ENCODE peak calls at places on chromosome 10, in ten cellular contexts. One of them, this sample, is unnamed.
A peak's percentile ranks its signal among the peaks of the same experiment; 100 is the strongest.

GRCh38 chr10:71243756-71244637 is 31.6 kb downstream of the UNC5B start:
- DNase-seq in AG09309: no peak
- DNase-seq in RWPE1: peak; percentile 95
- DNase-seq in cardiac muscle cell: no peak
- DNase-seq in A549: no peak
- DNase-seq in dorsolateral prefrontal cortex: no peak
- DNase-seq in upper lobe of right lung: no peak
- DNase-seq in ascending aorta: no peak
- DNase-seq in chondrocyte: peak; percentile 58
- DNase-seq in WERI-Rb-1: no peak
- DNase-seq in this sample: no peak

GRCh38 chr10:4074559-4075407 is 289.8 kb upstream of the KLF6 start:
- DNase-seq in WERI-Rb-1: no peak
- DNase-seq in A549: no peak
- DNase-seq in chondrocyte: no peak
- DNase-seq in RWPE1: peak; percentile 18
- DNase-seq in ascending aorta: no peak
- DNase-seq in AG09309: no peak
- DNase-seq in cardiac muscle cell: peak; percentile 44
- DNase-seq in upper lobe of right lung: no peak
- DNase-seq in dorsolateral prefrontal cortex: no peak
- DNase-seq in this sample: no peak

GRCh38 chr10:60032723-60033122 is 126.4 kb upstream of the CCDC6 start:
- DNase-seq in upper lobe of right lung: no peak
- DNase-seq in RWPE1: peak; percentile 66
- DNase-seq in chondrocyte: no peak
- DNase-seq in WERI-Rb-1: peak; percentile 53
- DNase-seq in A549: peak; percentile 35
- DNase-seq in dorsolateral prefrontal cortex: no peak
- DNase-seq in AG09309: peak; percentile 27
- DNase-seq in cardiac muscle cell: peak; percentile 73
- DNase-seq in ascending aorta: peak; percentile 75
- DNase-seq in this sample: peak; percentile 78

GRCh38 chr10:132548106-132548823 is 10.7 kb downstream of the INPP5A start:
- DNase-seq in upper lobe of right lung: peak; percentile 60
- DNase-seq in WERI-Rb-1: no peak
- DNase-seq in AG09309: no peak
- DNase-seq in chondrocyte: peak; percentile 77
- DNase-seq in RWPE1: no peak
- DNase-seq in dorsolateral prefrontal cortex: no peak
- DNase-seq in ascending aorta: no peak
- DNase-seq in cardiac muscle cell: no peak
- DNase-seq in A549: no peak
- DNase-seq in this sample: no peak

GRCh38 chr10:119541459-119542356 is 811 bp downstream of the RGS10 start:
- DNase-seq in chondrocyte: no peak
- DNase-seq in dorsolateral prefrontal cortex: no peak
- DNase-seq in cardiac muscle cell: peak; percentile 15
- DNase-seq in upper lobe of right lung: peak; percentile 83
- DNase-seq in WERI-Rb-1: no peak
- DNase-seq in AG09309: no peak
- DNase-seq in ascending aorta: no peak
- DNase-seq in RWPE1: no peak
- DNase-seq in A549: no peak
- DNase-seq in this sample: no peak

GRCh38 chr10:55509168-55509567 is 708.1 kb upstream of the PCDH15 start:
- DNase-seq in dorsolateral prefrontal cortex: no peak
- DNase-seq in upper lobe of right lung: no peak
- DNase-seq in ascending aorta: no peak
- DNase-seq in AG09309: no peak
- DNase-seq in A549: no peak
- DNase-seq in cardiac muscle cell: no peak
- DNase-seq in RWPE1: no peak
- DNase-seq in WERI-Rb-1: no peak
- DNase-seq in chondrocyte: no peak
- DNase-seq in this sample: no peak

GRCh38 chr10:90916392-90917110 is 4.3 kb downstream of the ANKRD1 start:
- DNase-seq in RWPE1: no peak
- DNase-seq in cardiac muscle cell: no peak
- DNase-seq in ascending aorta: no peak
- DNase-seq in AG09309: no peak
- DNase-seq in upper lobe of right lung: no peak
- DNase-seq in chondrocyte: no peak
- DNase-seq in dorsolateral prefrontal cortex: no peak
- DNase-seq in A549: no peak
- DNase-seq in WERI-Rb-1: no peak
- DNase-seq in this sample: no peak

GRCh38 chr10:79360499-79361342 is 13.5 kb downstream of the PPIF start:
- DNase-seq in AG09309: no peak
- DNase-seq in cardiac muscle cell: no peak
- DNase-seq in WERI-Rb-1: peak; percentile 2
- DNase-seq in chondrocyte: peak; percentile 35
- DNase-seq in dorsolateral prefrontal cortex: no peak
- DNase-seq in upper lobe of right lung: no peak
- DNase-seq in RWPE1: no peak
- DNase-seq in ascending aorta: no peak
- DNase-seq in A549: no peak
- DNase-seq in this sample: no peak

GRCh38 chr10:67302701-67303100 is 376.9 kb downstream of the LRRTM3 start:
- DNase-seq in WERI-Rb-1: no peak
- DNase-seq in RWPE1: no peak
- DNase-seq in cardiac muscle cell: no peak
- DNase-seq in upper lobe of right lung: no peak
- DNase-seq in AG09309: no peak
- DNase-seq in A549: no peak
- DNase-seq in chondrocyte: no peak
- DNase-seq in dorsolateral prefrontal cortex: no peak
- DNase-seq in ascending aorta: no peak
- DNase-seq in this sample: no peak

GRCh38 chr10:103232772-103233488 is 12.8 kb upstream of the RPEL1 start:
- DNase-seq in upper lobe of right lung: no peak
- DNase-seq in ascending aorta: no peak
- DNase-seq in cardiac muscle cell: peak; percentile 83
- DNase-seq in chondrocyte: no peak
- DNase-seq in WERI-Rb-1: peak; percentile 21
- DNase-seq in AG09309: no peak
- DNase-seq in dorsolateral prefrontal cortex: no peak
- DNase-seq in RWPE1: no peak
- DNase-seq in A549: no peak
- DNase-seq in this sample: no peak

GRCh38 chr10:59907918-59908807 is 1.8 kb upstream of the CCDC6 start:
- DNase-seq in dorsolateral prefrontal cortex: peak; percentile 58
- DNase-seq in chondrocyte: no peak
- DNase-seq in WERI-Rb-1: no peak
- DNase-seq in A549: peak; percentile 65
- DNase-seq in upper lobe of right lung: no peak
- DNase-seq in ascending aorta: peak; percentile 90
- DNase-seq in AG09309: peak; percentile 52
- DNase-seq in cardiac muscle cell: peak; percentile 93
- DNase-seq in RWPE1: no peak
- DNase-seq in this sample: peak; percentile 72

GRCh38 chr10:132514841-132515521 is 22.6 kb upstream of the INPP5A start:
- DNase-seq in chondrocyte: peak; percentile 74
- DNase-seq in dorsolateral prefrontal cortex: no peak
- DNase-seq in cardiac muscle cell: no peak
- DNase-seq in RWPE1: no peak
- DNase-seq in ascending aorta: no peak
- DNase-seq in A549: no peak
- DNase-seq in AG09309: no peak
- DNase-seq in WERI-Rb-1: no peak
- DNase-seq in upper lobe of right lung: no peak
- DNase-seq in this sample: no peak

GRCh38 chr10:130159395-130159794 is 23.2 kb downstream of the GLRX3 start:
- DNase-seq in WERI-Rb-1: no peak
- DNase-seq in upper lobe of right lung: no peak
- DNase-seq in chondrocyte: no peak
- DNase-seq in AG09309: no peak
- DNase-seq in A549: no peak
- DNase-seq in cardiac muscle cell: no peak
- DNase-seq in ascending aorta: no peak
- DNase-seq in RWPE1: no peak
- DNase-seq in dorsolateral prefrontal cortex: no peak
- DNase-seq in this sample: no peak

GRCh38 chr10:130161331-130161730 is 25.1 kb downstream of the GLRX3 start:
- DNase-seq in cardiac muscle cell: no peak
- DNase-seq in upper lobe of right lung: no peak
- DNase-seq in AG09309: no peak
- DNase-seq in A549: no peak
- DNase-seq in WERI-Rb-1: no peak
- DNase-seq in chondrocyte: no peak
- DNase-seq in dorsolateral prefrontal cortex: no peak
- DNase-seq in ascending aorta: no peak
- DNase-seq in RWPE1: no peak
- DNase-seq in this sample: no peak

GRCh38 chr10:130160775-130161174 is 24.6 kb downstream of the GLRX3 start:
- DNase-seq in cardiac muscle cell: no peak
- DNase-seq in chondrocyte: no peak
- DNase-seq in RWPE1: no peak
- DNase-seq in upper lobe of right lung: no peak
- DNase-seq in ascending aorta: no peak
- DNase-seq in WERI-Rb-1: no peak
- DNase-seq in AG09309: no peak
- DNase-seq in dorsolateral prefrontal cortex: no peak
- DNase-seq in A549: no peak
- DNase-seq in this sample: no peak
- TF ChIP-seq CTCF in cardiac muscle cell: no peak
- TF ChIP-seq CTCF in chondrocyte: peak; percentile 26
- TF ChIP-seq CTCF in RWPE1: no peak
- TF ChIP-seq CTCF in upper lobe of right lung: no peak
- TF ChIP-seq CTCF in ascending aorta: no peak
- TF ChIP-seq CTCF in WERI-Rb-1: no peak
- TF ChIP-seq CTCF in AG09309: no peak
- TF ChIP-seq CTCF in dorsolateral prefrontal cortex: no peak
- TF ChIP-seq CTCF in A549: peak; percentile 7
- TF ChIP-seq CTCF in this sample: no peak

DNA sequence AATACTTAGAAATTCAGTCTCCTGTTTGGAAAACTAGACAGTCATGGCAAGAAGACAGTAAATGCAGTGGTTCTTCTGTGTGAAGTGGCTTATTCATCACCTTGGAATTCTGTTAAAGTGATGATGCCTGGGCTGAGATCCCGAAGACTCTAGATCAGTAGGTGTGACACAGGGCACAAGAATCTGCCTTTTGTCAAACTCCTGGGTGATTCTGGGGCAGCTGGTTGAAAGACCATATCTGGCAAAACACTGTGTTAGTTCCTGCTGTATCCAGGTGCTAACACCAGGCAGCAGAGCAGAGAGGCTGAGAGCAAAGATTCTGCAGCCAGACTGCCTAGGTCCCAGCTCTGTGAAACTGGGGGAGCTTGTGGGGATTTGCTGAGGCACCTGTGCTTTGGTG is 26.5 kb downstream of the MRC1 start:
- DNase-seq in RWPE1: peak; percentile 86
- DNase-seq in ascending aorta: no peak
- DNase-seq in cardiac muscle cell: peak; percentile 59
- DNase-seq in dorsolateral prefrontal cortex: no peak
- DNase-seq in AG09309: peak; percentile 64
- DNase-seq in WERI-Rb-1: no peak
- DNase-seq in A549: peak; percentile 78
- DNase-seq in chondrocyte: no peak
- DNase-seq in upper lobe of right lung: no peak
- DNase-seq in this sample: no peak
- TF ChIP-seq CTCF in RWPE1: no peak
- TF ChIP-seq CTCF in ascending aorta: no peak
- TF ChIP-seq CTCF in cardiac muscle cell: no peak
- TF ChIP-seq CTCF in dorsolateral prefrontal cortex: no peak
- TF ChIP-seq CTCF in AG09309: no peak
- TF ChIP-seq CTCF in WERI-Rb-1: no peak
- TF ChIP-seq CTCF in A549: no peak
- TF ChIP-seq CTCF in chondrocyte: no peak
- TF ChIP-seq CTCF in upper lobe of right lung: no peak
- TF ChIP-seq CTCF in this sample: no peak

GRCh38 chr10:62759599-62760175 is 44.8 kb upstream of the ADO start:
- DNase-seq in RWPE1: no peak
- DNase-seq in WERI-Rb-1: no peak
- DNase-seq in upper lobe of right lung: no peak
- DNase-seq in AG09309: no peak
- DNase-seq in dorsolateral prefrontal cortex: no peak
- DNase-seq in chondrocyte: no peak
- DNase-seq in A549: no peak
- DNase-seq in cardiac muscle cell: no peak
- DNase-seq in ascending aorta: no peak
- DNase-seq in this sample: no peak

GRCh38 chr10:62763155-62763554 is 41.4 kb upstream of the ADO start:
- DNase-seq in WERI-Rb-1: no peak
- DNase-seq in chondrocyte: no peak
- DNase-seq in upper lobe of right lung: no peak
- DNase-seq in ascending aorta: no peak
- DNase-seq in dorsolateral prefrontal cortex: no peak
- DNase-seq in A549: no peak
- DNase-seq in AG09309: no peak
- DNase-seq in cardiac muscle cell: peak; percentile 35
- DNase-seq in RWPE1: no peak
- DNase-seq in this sample: no peak

GRCh38 chr10:62755662-62756653 is 48.6 kb upstream of the ADO start:
- DNase-seq in ascending aorta: no peak
- DNase-seq in AG09309: no peak
- DNase-seq in dorsolateral prefrontal cortex: no peak
- DNase-seq in A549: no peak
- DNase-seq in chondrocyte: no peak
- DNase-seq in upper lobe of right lung: no peak
- DNase-seq in WERI-Rb-1: no peak
- DNase-seq in RWPE1: no peak
- DNase-seq in cardiac muscle cell: no peak
- DNase-seq in this sample: no peak

GRCh38 chr10:62761115-62761514 is 43.4 kb upstream of the ADO start:
- DNase-seq in upper lobe of right lung: no peak
- DNase-seq in AG09309: no peak
- DNase-seq in dorsolateral prefrontal cortex: no peak
- DNase-seq in chondrocyte: no peak
- DNase-seq in RWPE1: no peak
- DNase-seq in cardiac muscle cell: no peak
- DNase-seq in WERI-Rb-1: no peak
- DNase-seq in ascending aorta: no peak
- DNase-seq in A549: no peak
- DNase-seq in this sample: no peak

DNA sequence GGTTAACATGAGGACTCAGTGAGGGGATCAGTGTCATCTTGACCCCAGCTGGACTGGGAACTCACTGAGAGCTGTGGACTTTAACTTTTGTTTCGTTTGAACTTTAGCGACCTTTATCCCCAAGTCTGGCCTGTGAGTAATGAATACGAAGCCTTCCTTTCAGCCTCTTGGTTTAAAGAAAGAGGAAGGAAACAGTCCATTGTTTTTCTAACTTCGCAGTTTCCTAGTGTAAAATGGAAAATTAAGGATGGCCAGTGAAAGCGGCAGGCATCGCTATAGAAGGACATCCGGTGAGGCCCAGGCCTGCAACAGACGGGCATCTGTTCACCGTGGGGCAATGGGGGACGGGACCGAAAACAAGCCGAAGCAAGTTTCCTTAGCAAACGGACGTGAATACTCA is 44.1 kb upstream of the ADO start:
- DNase-seq in RWPE1: no peak
- DNase-seq in dorsolateral prefrontal cortex: no peak
- DNase-seq in ascending aorta: no peak
- DNase-seq in cardiac muscle cell: no peak
- DNase-seq in upper lobe of right lung: no peak
- DNase-seq in chondrocyte: no peak
- DNase-seq in A549: no peak
- DNase-seq in AG09309: no peak
- DNase-seq in WERI-Rb-1: no peak
- DNase-seq in this sample: no peak
- TF ChIP-seq CTCF in RWPE1: no peak
- TF ChIP-seq CTCF in dorsolateral prefrontal cortex: no peak
- TF ChIP-seq CTCF in ascending aorta: no peak
- TF ChIP-seq CTCF in cardiac muscle cell: no peak
- TF ChIP-seq CTCF in upper lobe of right lung: no peak
- TF ChIP-seq CTCF in chondrocyte: no peak
- TF ChIP-seq CTCF in A549: no peak
- TF ChIP-seq CTCF in AG09309: no peak
- TF ChIP-seq CTCF in WERI-Rb-1: no peak
- TF ChIP-seq CTCF in this sample: no peak

GRCh38 chr10:135601-136464 is 578 bp downstream of the ZMYND11 start:
- DNase-seq in AG09309: no peak
- DNase-seq in dorsolateral prefrontal cortex: peak; percentile 47
- DNase-seq in ascending aorta: peak; percentile 75
- DNase-seq in cardiac muscle cell: peak; percentile 59
- DNase-seq in RWPE1: peak; percentile 36
- DNase-seq in upper lobe of right lung: peak; percentile 87
- DNase-seq in WERI-Rb-1: peak; percentile 40
- DNase-seq in chondrocyte: peak; percentile 90
- DNase-seq in A549: peak; percentile 58
- DNase-seq in this sample: peak; percentile 65
- TF ChIP-seq CTCF in AG09309: no peak
- TF ChIP-seq CTCF in dorsolateral prefrontal cortex: no peak
- TF ChIP-seq CTCF in ascending aorta: no peak
- TF ChIP-seq CTCF in cardiac muscle cell: no peak
- TF ChIP-seq CTCF in RWPE1: no peak
- TF ChIP-seq CTCF in upper lobe of right lung: no peak
- TF ChIP-seq CTCF in WERI-Rb-1: no peak
- TF ChIP-seq CTCF in chondrocyte: no peak
- TF ChIP-seq CTCF in A549: no peak
- TF ChIP-seq CTCF in this sample: no peak